ENCODE peak calls at places on chromosome 19, in ten cellular contexts. J, F, T, V, M, K, P, U, C and R are unnamed samples.

GRCh38 chr19:29858000-29858596 is 46.3 kb downstream of the CCNE1 start:
- DNase-seq in J (no peak), F (no peak), T (no peak), V (no peak), M (no peak), K (no peak), P (peak), U (no peak), C (peak), R (no peak)

GRCh38 chr19:10800488-10800887 is 35.5 kb downstream of the TMED1 start:
- DNase-seq in J (no peak), F (no peak), T (no peak), V (no peak), M (no peak), K (no peak), P (peak), U (peak), C (no peak), R (no peak)

GRCh38 chr19:18329035-18329376 is 6.1 kb upstream of the LSM4 start:
- DNase-seq in J (no peak), F (no peak), T (no peak), V (no peak), M (no peak), K (no peak), P (no peak), U (no peak), C (no peak), R (no peak)

GRCh38 chr19:48745208-48745995 is 1.3 kb downstream of the IZUMO1 start:
- DNase-seq in J (peak), F (peak), T (peak), V (peak), M (peak), K (peak), P (peak), U (peak), C (no peak), R (peak)

GRCh38 chr19:52532480-52532879 is 5.0 kb downstream of the ZNF808 start:
- DNase-seq in J (no peak), F (no peak), T (no peak), V (no peak), M (no peak), K (no peak), P (no peak), U (no peak), C (no peak), R (no peak)

GRCh38 chr19:3721900-3722442 is 13.8 kb downstream of the TJP3 start:
- DNase-seq in J (no peak), F (no peak), T (no peak), V (no peak), M (no peak), K (no peak), P (no peak), U (no peak), C (no peak), R (no peak)

GRCh38 chr19:19214892-19215291 is 3.1 kb downstream of the NCAN start:
- DNase-seq in J (no peak), F (peak), T (no peak), V (no peak), M (peak), K (peak), P (peak), U (no peak), C (no peak), R (peak)

GRCh38 chr19:48994035-48994386 is 324 bp downstream of the RUVBL2 start:
- DNase-seq in J (no peak), F (no peak), T (no peak), V (no peak), M (no peak), K (no peak), P (no peak), U (no peak), C (no peak), R (no peak)

GRCh38 chr19:12913871-12914690 is 5.0 kb downstream of the SYCE2 start:
- DNase-seq in J (peak), F (peak), T (no peak), V (no peak), M (peak), K (no peak), P (no peak), U (no peak), C (no peak), R (no peak)

GRCh38 chr19:34254552-34255432 is at the start of gene GARRE1:
- DNase-seq in J (peak), F (no peak), T (no peak), V (peak), M (no peak), K (peak), P (peak), U (no peak), C (no peak), R (peak)

GRCh38 chr19:8575467-8575997 is 1.7 kb downstream of the MYO1F start:
- DNase-seq in J (peak), F (no peak), T (no peak), V (peak), M (peak), K (no peak), P (no peak), U (no peak), C (peak), R (peak)

GRCh38 chr19:7720351-7720750 is 11.6 kb downstream of the CLEC4G start:
- DNase-seq in J (no peak), F (no peak), T (no peak), V (no peak), M (no peak), K (no peak), P (no peak), U (no peak), C (no peak), R (no peak)

GRCh38 chr19:38513762-38514167 is 80.3 kb downstream of the RYR1 start:
- DNase-seq in J (peak), F (no peak), T (no peak), V (no peak), M (no peak), K (no peak), P (no peak), U (no peak), C (no peak), R (no peak)